ENCODE peak calls at places on chromosomes 4 and X, in seven cellular contexts. K, W, Z, R, N, S and I are unnamed samples.

GRCh38 chrX:153922932-153923857 is 2.9 kb downstream of the ARHGAP4 start:
- DNase-seq in Z (no peak), R (no peak), N (no peak), S (peak; percentile 20), W (no peak), K (peak; percentile 63), I (no peak)

GRCh38 chr4:130080872-130081451 is 985.0 kb downstream of the C4orf33 start:
- DNase-seq in N (no peak), S (no peak), K (no peak), R (no peak), Z (no peak), W (no peak), I (no peak)

GRCh38 chrX:40323977-40324376 is 226.2 kb upstream of the BCOR start:
- DNase-seq in R (no peak), W (no peak), S (no peak), K (no peak), N (no peak), Z (no peak), I (no peak)

GRCh38 chr4:19739101-19739651 is 512.5 kb upstream of the SLIT2 start:
- DNase-seq in N (peak; percentile 95), R (no peak), Z (no peak), W (no peak), S (peak; percentile 76), K (peak; percentile 92), I (peak; percentile 47)

GRCh38 chr4:175378372-175378771 is 433.7 kb downstream of the GPM6A start:
- DNase-seq in S (no peak), Z (no peak), W (no peak), N (no peak), R (no peak), K (no peak), I (no peak)

GRCh38 chrX:77118686-77119085 is 328.5 kb upstream of the FGF16 start:
- DNase-seq in N (no peak), R (peak; percentile 3), W (no peak), S (no peak), Z (no peak), K (no peak), I (no peak)

GRCh38 chrX:109684136-109684535 is 48.9 kb downstream of the ACSL4 start:
- DNase-seq in N (peak; percentile 9), S (no peak), W (no peak), R (no peak), Z (no peak), K (peak; percentile 31), I (no peak)

GRCh38 chr4:144645621-144646522 is at the start of gene HHIP:
- DNase-seq in W (peak; percentile 53), Z (peak; percentile 48), R (peak; percentile 46), S (no peak), N (peak; percentile 87), K (peak; percentile 65), I (no peak)

GRCh38 chr4:38967260-38968095 is 64.7 kb downstream of the TMEM156 start:
- DNase-seq in R (no peak), W (no peak), K (peak; percentile 99), Z (no peak), S (peak; percentile 96), N (peak; percentile 70), I (peak; percentile 98)
- TF ChIP-seq CTCF in R (no peak), W (no peak), K (no peak), Z (no peak), S (peak; percentile 26), N (no peak), I (no peak)

GRCh38 chrX:19377799-19378198 is 34.1 kb downstream of the PDHA1 start:
- DNase-seq in W (no peak), K (no peak), Z (no peak), R (no peak), N (no peak), S (no peak), I (no peak)

GRCh38 chrX:19386679-19387078 is 43.0 kb downstream of the PDHA1 start:
- DNase-seq in K (no peak), S (no peak), Z (no peak), W (no peak), R (no peak), N (no peak), I (no peak)

GRCh38 chrX:19388064-19388679 is 44.4 kb downstream of the PDHA1 start:
- DNase-seq in S (no peak), Z (no peak), N (no peak), R (no peak), K (no peak), W (no peak), I (no peak)

GRCh38 chrX:19381326-19381725 is 37.6 kb downstream of the PDHA1 start:
- DNase-seq in W (no peak), R (no peak), Z (no peak), S (no peak), N (no peak), K (no peak), I (no peak)

GRCh38 chrX:19382500-19383145 is 38.9 kb downstream of the PDHA1 start:
- DNase-seq in R (peak; percentile 64), S (no peak), N (peak; percentile 26), W (peak; percentile 57), Z (peak; percentile 61), K (peak; percentile 37), I (no peak)
- TF ChIP-seq CTCF in R (peak; percentile 44), S (peak; percentile 66), N (peak; percentile 80), W (peak; percentile 37), Z (peak; percentile 60), K (peak; percentile 49), I (peak; percentile 56)

GRCh38 chr4:61588621-61589020 is 388.5 kb downstream of the ADGRL3 start:
- DNase-seq in R (no peak), S (no peak), N (no peak), K (no peak), W (no peak), Z (no peak), I (no peak)

DNA sequence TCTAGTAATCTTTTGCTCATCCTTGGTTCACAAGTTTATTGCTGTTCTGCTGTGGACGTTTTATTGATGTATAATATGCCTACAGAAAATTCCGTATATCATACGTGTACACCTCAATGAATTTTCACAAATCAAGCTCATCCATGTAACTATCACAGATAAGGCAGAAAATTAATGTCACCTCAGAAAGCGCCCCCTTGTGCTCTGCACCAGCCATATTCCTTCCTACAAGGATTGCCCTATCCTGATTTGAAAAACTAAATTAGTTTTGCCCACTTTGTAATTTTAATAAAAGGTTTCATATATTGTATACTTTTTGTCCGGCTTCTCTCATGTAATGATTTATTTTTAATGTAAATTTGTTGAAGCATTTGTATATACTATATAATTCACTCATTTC is 390.8 kb downstream of the ADGRL3 start:
- DNase-seq in N (no peak), K (no peak), W (no peak), R (no peak), Z (no peak), S (no peak), I (no peak)
- TF ChIP-seq CTCF in N (peak; percentile 39), K (no peak), W (peak; percentile 40), R (no peak), Z (peak; percentile 36), S (peak; percentile 19), I (no peak)

GRCh38 chr4:152773953-152774352 is 5.6 kb downstream of the TIGD4 start:
- DNase-seq in Z (no peak), R (no peak), N (no peak), K (no peak), W (no peak), S (no peak), I (no peak)
- TF ChIP-seq CTCF in Z (no peak), R (no peak), N (no peak), K (no peak), W (no peak), S (no peak), I (no peak)

DNA sequence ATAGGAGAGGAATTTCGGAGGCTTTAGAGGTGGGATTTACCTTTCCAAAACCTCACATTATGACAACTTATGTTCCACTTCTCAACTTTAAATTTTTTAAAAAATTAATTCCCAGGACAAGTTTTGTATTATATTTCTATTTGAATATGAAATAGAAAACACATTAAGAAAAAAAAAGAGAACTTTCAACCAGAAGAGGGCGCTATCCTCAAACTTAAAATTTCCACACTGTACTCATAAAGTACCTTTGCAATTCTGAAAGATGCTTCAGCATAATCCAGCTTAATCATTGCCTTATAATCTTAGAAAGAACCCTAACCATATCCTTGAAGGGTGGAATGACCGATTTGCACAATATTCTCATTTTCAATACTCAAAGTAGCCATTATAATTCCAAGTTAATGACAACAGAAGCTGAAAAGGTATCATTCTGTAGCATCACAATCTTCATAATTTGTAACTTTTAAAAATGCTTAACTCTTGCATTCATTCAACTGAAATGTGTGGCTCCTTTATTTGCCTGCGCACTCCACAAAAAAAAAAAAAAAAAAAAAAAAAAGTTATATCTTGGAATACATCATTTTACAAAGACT is 158.0 kb downstream of the KCNIP4 start:
- DNase-seq in W (no peak), Z (no peak), N (no peak), K (peak; percentile 77), S (no peak), R (no peak), I (no peak)
- TF ChIP-seq CTCF in W (peak; percentile 34), Z (peak; percentile 77), N (peak; percentile 20), K (peak; percentile 28), S (peak; percentile 41), R (no peak), I (peak; percentile 16)